ENCODE peak calls at places on chromosomes 12 and 14, in nine cellular contexts. O is IMR-90, N is cardiac muscle cell, S is ovary, L is adrenal gland, U is upper lobe of right lung, G is left ventricle myocardium inferior, C is BJ, W is PC-3. K is an unnamed sample. For H3K36me3 and H3K27me3, the result is how much of the 10 kb centered on the place peaks cover.

GRCh38 chr12:122355702-122356101 is 66.8 kb downstream of the CLIP1 start:
- DNase-seq in O (no peak), S (no peak), G (no peak), L (no peak), W (no peak), C (no peak), U (no peak), N (no peak), K (no peak)

GRCh38 chr12:103901518-103902173 is 28.6 kb upstream of the HSP90B1 start:
- DNase-seq in W (no peak), G (no peak), S (no peak), O (no peak), N (no peak), L (no peak), U (no peak), C (no peak), K (no peak)

GRCh38 chr12:271165-271564 is 8.5 kb upstream of the SLC6A13 start:
- DNase-seq in O (no peak), W (no peak), U (no peak), S (peak), N (no peak), G (no peak), L (no peak), C (no peak), K (no peak)

GRCh38 chr12:1642513-1642912 is 13.5 kb downstream of the WNT5B start:
- DNase-seq in N (no peak), G (no peak), W (no peak), L (no peak), S (no peak), O (no peak), U (no peak), C (no peak), K (no peak)

GRCh38 chr14:67820428-67820881 is 876 bp downstream of the RAD51B start:
- DNase-seq in C (peak), N (no peak), U (no peak), G (no peak), L (no peak), S (no peak), O (peak), W (peak), K (no peak)

GRCh38 chr14:68610251-68610793 is 182.5 kb downstream of the ZFP36L1 start:
- DNase-seq in S (no peak), U (peak), O (no peak), G (no peak), C (no peak), N (no peak), L (no peak), W (peak), K (no peak)

GRCh38 chr12:117507547-117507946 is 146.1 kb upstream of the NOS1 start:
- DNase-seq in U (no peak), G (no peak), N (no peak), C (no peak), W (peak), O (no peak), S (no peak), L (no peak), K (no peak)

GRCh38 chr12:99111600-99111999 is 466.5 kb downstream of the APAF1 start:
- DNase-seq in U (no peak), G (no peak), C (no peak), N (no peak), S (no peak), L (no peak), O (no peak), W (peak), K (no peak)

GRCh38 chr12:197347-197746 is 16.6 kb downstream of the SLC6A12 start:
- DNase-seq in N (no peak), S (no peak), W (no peak), U (no peak), O (no peak), G (no peak), L (no peak), C (no peak), K (no peak)

GRCh38 chr12:124964251-124964650 is 24.7 kb downstream of the DHX37 start:
- DNase-seq in W (no peak), U (no peak), G (no peak), O (no peak), C (no peak), L (no peak), S (no peak), N (no peak), K (no peak)

GRCh38 chr12:124956571-124956970 is 32.4 kb downstream of the DHX37 start:
- DNase-seq in S (no peak), W (no peak), L (no peak), O (no peak), N (no peak), C (no peak), G (no peak), U (no peak), K (no peak)

GRCh38 chr12:124964836-124965462 is 24.0 kb downstream of the DHX37 start:
- DNase-seq in G (no peak), U (no peak), W (no peak), S (no peak), C (no peak), N (no peak), O (no peak), L (no peak), K (no peak)

DNA sequence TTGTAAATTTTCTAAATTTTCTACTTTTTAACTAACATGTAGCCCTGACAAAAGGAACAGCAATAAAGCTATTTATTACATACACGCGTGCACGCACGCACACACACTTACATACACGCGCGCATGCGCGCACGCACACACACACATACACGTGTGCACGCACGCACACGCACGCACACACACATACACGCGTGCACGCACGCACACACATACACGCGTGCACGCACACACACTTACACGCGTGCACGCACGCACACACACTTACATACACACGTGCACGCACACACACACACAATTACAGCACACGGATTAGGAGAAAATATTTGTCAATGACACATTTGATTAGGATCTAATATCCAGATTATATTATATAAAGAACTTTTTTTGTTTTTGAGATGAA is 27.9 kb downstream of the DHX37 start:
- DNase-seq in L (no peak), S (no peak), G (no peak), W (no peak), O (no peak), C (no peak), N (no peak), U (no peak), K (no peak)
- H3K36me3 ChIP-seq in L (half or more), S (under half), G (half or more), W (half or more), O (half or more), C (under half), N (under half), U (half or more), K (under half)

DNA sequence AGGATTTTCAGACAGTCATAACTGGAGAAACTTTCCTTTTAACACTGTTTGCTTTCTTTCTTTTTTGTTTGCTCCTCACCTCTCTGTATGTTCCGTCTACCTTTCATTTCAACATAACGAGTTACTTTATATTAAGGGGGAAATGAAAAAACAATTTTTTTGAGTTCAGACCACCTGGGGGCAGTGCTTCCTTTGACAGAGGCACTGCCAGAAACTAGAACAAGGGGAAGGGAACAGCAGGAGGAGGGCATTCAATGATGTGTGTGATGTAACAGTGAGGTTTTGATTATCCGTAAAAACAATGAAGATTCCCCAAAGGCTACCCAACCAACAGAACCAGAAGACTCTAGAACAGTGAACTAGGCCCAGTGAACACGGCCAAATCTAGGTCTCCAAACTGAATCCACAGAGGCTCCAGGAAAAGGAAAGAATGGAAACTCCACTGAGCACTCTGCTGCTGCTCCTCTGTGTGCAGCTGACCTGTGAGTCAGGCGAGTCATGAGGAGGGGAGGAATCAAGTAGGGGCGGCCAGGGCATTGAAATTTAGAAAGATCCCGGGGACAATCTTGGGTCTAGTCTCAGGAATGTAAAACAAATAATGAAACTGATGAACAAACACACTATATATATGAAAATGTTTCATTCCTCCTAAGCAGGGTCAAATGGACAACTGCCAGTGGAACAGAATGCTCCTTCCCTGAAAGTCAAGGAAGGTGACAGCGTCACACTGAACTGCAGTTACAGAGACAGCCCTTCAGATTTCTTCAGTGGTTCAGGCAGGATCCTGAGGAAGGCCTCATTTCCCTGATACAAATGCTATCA is 323.5 kb downstream of the DAD1 start:
- DNase-seq in W (peak), O (peak), C (no peak), N (no peak), U (no peak), L (no peak), S (no peak), G (no peak), K (no peak)
- TF ChIP-seq CTCF in W (peak), O (peak), C (no peak), N (peak), U (peak), L (no peak), S (no peak), G (no peak), K (peak)

GRCh38 chr12:49347307-49348237 is 884 bp downstream of the DNAJC22 start:
- DNase-seq in N (peak), U (peak), G (peak), S (peak), O (peak), L (peak), W (peak), C (no peak), K (peak)
- H3K27me3 ChIP-seq in N (half or more), U (half or more), G (half or more), S (under half), O (under half), L (under half), W (under half), C (under half), K (under half)

GRCh38 chr12:111664510-111664909 is 21.2 kb downstream of the BRAP start:
- DNase-seq in G (no peak), S (no peak), O (no peak), L (no peak), W (no peak), C (no peak), N (no peak), U (no peak), K (no peak)

GRCh38 chr12:111664961-111665865 is 20.5 kb downstream of the BRAP start:
- DNase-seq in N (no peak), L (no peak), C (no peak), O (no peak), S (no peak), G (no peak), W (no peak), U (no peak), K (no peak)
- H3K36me3 ChIP-seq in N (under half), L (half or more), C (under half), O (under half), S (under half), G (half or more), W (under half), U (half or more), K (under half)

GRCh38 chr14:95257521-95257920 is 62.2 kb downstream of the CLMN start:
- DNase-seq in G (no peak), L (no peak), S (no peak), U (no peak), C (no peak), O (no peak), N (no peak), W (no peak), K (no peak)

GRCh38 chr14:95255013-95255412 is 64.7 kb downstream of the CLMN start:
- DNase-seq in S (no peak), C (no peak), N (no peak), U (no peak), L (no peak), G (no peak), W (no peak), O (no peak), K (no peak)

GRCh38 chr14:95255487-95255886 is 64.2 kb downstream of the CLMN start:
- DNase-seq in U (peak), L (no peak), W (no peak), C (no peak), O (peak), N (peak), S (no peak), G (no peak), K (no peak)

GRCh38 chr14:95256776-95257060 is 63.0 kb downstream of the CLMN start:
- DNase-seq in U (no peak), W (no peak), G (no peak), O (no peak), S (no peak), L (no peak), N (no peak), C (no peak), K (no peak)

DNA sequence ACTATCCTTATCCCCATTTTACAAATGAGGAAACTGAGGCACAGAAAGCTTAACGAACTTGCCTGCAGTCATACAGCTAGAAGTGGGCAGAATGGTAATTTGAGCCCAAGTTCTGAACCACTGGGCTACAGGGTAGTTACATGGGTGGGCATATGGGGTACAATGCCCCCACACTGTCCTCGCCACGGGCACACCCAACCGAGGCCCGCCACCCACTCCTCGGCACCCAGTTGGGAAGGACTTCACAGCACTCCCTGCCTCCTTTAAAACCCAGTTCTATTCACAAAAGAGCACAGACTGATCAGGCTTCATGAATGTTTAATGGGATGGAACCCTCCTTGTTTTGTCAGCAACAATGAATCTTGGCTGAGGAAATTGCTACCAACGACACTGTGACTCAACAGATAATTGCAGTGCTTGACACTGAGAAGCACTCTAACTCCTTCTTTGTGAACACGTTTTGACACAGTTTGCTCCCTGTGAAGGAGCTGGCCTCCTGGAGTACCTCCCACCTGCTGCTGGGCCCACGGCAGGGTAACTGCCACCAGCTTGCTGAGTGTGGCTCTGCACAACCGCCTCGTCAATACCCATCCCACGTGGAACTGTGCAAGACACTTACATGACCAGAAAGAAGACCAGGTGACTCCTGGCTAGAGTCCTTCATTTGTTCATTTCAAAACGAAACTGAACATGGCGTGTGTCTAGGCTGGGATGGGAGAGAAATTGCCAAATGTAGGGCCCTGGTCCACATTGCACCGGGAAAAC is 63.5 kb downstream of the CLMN start:
- DNase-seq in U (no peak), G (no peak), C (no peak), S (no peak), L (no peak), N (no peak), W (no peak), O (no peak), K (no peak)
- TF ChIP-seq CTCF in U (no peak), G (no peak), C (no peak), S (no peak), L (no peak), N (no peak), W (no peak), O (no peak), K (no peak)

K was measured in GM06990.